ENCODE peak calls at places on chromosomes 16 and 17, in seven cellular contexts. M is HCT116, Q is AG04450, Y is psoas muscle, W is heart right ventricle, J is sigmoid colon, C is H9. F is an unnamed sample.

GRCh38 chr17:31654936-31655335 is 204.1 kb downstream of the COPRS start:
- DNase-seq in M (no peak), Q (no peak), Y (no peak), W (peak; percentile 12), J (no peak), C (no peak), F (no peak)

GRCh38 chr17:53141280-53141679 is 681.4 kb upstream of the KIF2B start:
- DNase-seq in M (no peak), Q (no peak), Y (no peak), W (no peak), J (no peak), C (no peak), F (no peak)

GRCh38 chr16:64469906-64470702 is 651.8 kb downstream of the CDH11 start:
- DNase-seq in M (no peak), Q (no peak), Y (peak; percentile 18), W (peak; percentile 17), J (no peak), C (no peak), F (no peak)

GRCh38 chr16:558298-559020 is 1.7 kb upstream of the PRR35 start:
- DNase-seq in M (no peak), Q (no peak), Y (no peak), W (peak; percentile 54), J (no peak), C (no peak), F (no peak)

GRCh38 chr16:10756574-10756973 is 12.9 kb downstream of the NUBP1 start:
- DNase-seq in M (no peak), Q (no peak), Y (no peak), W (no peak), J (no peak), C (no peak), F (no peak)

GRCh38 chr17:80782536-80783427 is 208.9 kb upstream of the CHMP6 start:
- DNase-seq in M (no peak), Q (no peak), Y (no peak), W (no peak), J (peak; percentile 90), C (peak; percentile 40), F (no peak)

GRCh38 chr16:88734361-88734728 is 28.0 kb downstream of the CTU2 start:
- DNase-seq in M (no peak), Q (no peak), Y (no peak), W (no peak), J (no peak), C (no peak), F (no peak)

GRCh38 chr17:40209404-40210093 is 9.6 kb upstream of the WIPF2 start:
- DNase-seq in M (no peak), Q (no peak), Y (no peak), W (no peak), J (no peak), C (no peak), F (no peak)

GRCh38 chr17:27824745-27825144 is 24.4 kb upstream of the NOS2 start:
- DNase-seq in M (no peak), Q (no peak), Y (no peak), W (no peak), J (no peak), C (no peak), F (no peak)

GRCh38 chr16:67305216-67306071 is 21.1 kb downstream of the KCTD19 start:
- DNase-seq in M (no peak), Q (no peak), Y (no peak), W (no peak), J (no peak), C (no peak), F (no peak)

GRCh38 chr16:27549857-27550581 is at the start of the genes GTF3C1 and KATNIP:
- DNase-seq in M (peak; percentile 94), Q (peak; percentile 96), Y (peak; percentile 100), W (peak; percentile 100), J (peak; percentile 100), C (peak; percentile 99), F (peak; percentile 100)

GRCh38 chr16:79451196-79451816 is 149.2 kb downstream of the MAF start:
- DNase-seq in M (no peak), Q (no peak), Y (no peak), W (no peak), J (no peak), C (no peak), F (no peak)

GRCh38 chr17:47946929-47947397 is 5.6 kb downstream of the PNPO start:
- DNase-seq in M (peak; percentile 96), Q (no peak), Y (peak; percentile 79), W (peak; percentile 61), J (no peak), C (peak; percentile 91), F (peak; percentile 96)

GRCh38 chr17:40181205-40181604 is 3.9 kb downstream of the RAPGEFL1 start:
- DNase-seq in M (no peak), Q (no peak), Y (no peak), W (no peak), J (no peak), C (no peak), F (no peak)

GRCh38 chr17:51598824-51599223 is 338.5 kb downstream of the UTP18 start:
- DNase-seq in M (no peak), Q (no peak), Y (no peak), W (no peak), J (no peak), C (peak; percentile 57), F (no peak)

GRCh38 chr16:89921699-89922476 is 1.3 kb upstream of the TUBB3 start:
- DNase-seq in M (peak; percentile 78), Q (peak; percentile 86), Y (peak; percentile 83), W (peak; percentile 81), J (peak; percentile 93), C (peak; percentile 86), F (no peak)

GRCh38 chr16:53372942-53373871 is 61.1 kb upstream of the RBL2 start:
- DNase-seq in M (peak; percentile 35), Q (no peak), Y (no peak), W (no peak), J (no peak), C (peak; percentile 60), F (peak; percentile 77)

GRCh38 chr16:78147846-78148535 is 48.5 kb downstream of the WWOX start:
- DNase-seq in M (no peak), Q (no peak), Y (no peak), W (no peak), J (no peak), C (no peak), F (no peak)

DNA sequence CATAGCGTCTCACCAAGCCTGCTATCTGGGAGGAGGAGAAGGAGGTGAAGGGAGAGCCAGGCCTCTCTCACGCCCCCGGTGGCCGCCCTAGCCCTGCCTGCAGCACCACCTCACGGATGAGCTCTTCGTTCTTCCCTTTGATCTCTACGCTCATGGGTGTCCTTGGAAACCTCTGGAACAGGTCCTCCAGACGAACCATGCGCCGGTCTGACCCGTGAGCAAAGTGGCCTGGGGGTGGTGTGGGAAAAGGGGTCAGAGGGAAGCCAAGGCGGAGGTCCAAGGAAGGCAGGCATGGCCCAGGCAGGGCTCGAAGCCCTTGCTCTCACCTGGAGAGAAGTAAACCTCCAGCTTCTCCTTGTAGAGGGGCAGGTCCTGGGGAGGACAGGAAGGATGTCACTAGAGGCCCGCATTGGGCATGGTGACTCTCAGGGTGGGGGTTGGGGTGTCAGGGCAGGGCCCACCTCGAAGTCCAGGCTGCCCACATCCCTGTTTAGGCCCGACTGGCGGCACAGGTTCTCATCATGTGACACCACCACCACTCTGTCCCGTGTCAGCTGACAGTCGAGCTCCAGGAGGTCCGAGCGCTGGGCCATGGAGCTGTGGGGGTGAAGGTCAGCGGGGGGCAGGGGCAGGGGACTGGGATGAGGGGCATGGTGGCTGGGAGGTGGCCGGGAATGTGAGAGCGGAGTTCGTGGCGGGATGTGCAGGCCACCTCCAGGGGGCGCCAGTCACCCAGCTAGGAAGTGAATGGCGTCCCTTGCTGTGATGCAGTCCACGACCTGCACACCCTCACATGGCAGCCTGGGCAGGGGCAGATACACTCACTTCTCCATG is 923 bp downstream of the GDPD3 start:
- DNase-seq in M (no peak), Q (no peak), Y (peak; percentile 69), W (peak; percentile 73), J (peak; percentile 81), C (peak; percentile 86), F (peak; percentile 51)
- H3K9me3 ChIP-seq in M (no peaks in the 10 kb centered on the region), Q (no peaks in the 10 kb centered on the region), Y (no peaks in the 10 kb centered on the region), W (no peaks in the 10 kb centered on the region), J (no peaks in the 10 kb centered on the region), C (no peaks in the 10 kb centered on the region), F (no peaks in the 10 kb centered on the region)

DNA sequence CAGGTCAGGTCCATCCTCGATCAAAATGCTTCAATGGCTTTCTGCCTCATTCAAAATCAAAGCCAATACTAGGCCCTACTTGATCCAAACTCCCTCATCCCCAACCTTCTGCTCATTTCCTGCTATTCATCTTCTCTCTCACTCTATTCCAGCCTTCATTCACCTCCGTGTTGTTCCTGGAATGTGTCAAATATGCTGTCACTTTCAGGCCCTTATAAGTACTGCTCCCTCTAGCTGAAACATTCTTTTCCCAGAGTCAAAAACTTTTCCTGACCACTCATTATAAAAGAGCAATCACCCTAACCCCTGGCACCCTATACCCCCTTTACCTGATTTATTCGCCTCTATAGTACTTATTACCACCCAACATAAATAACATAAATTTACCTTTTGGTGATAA is 303.7 kb upstream of the PMFBP1 start:
- DNase-seq in M (no peak), Q (no peak), Y (no peak), W (no peak), J (no peak), C (no peak), F (no peak)
- H3K27ac ChIP-seq in M (no peak overlapping the region), Q (no peak overlapping the region), Y (no peak overlapping the region), W (no peak overlapping the region), J (no peak overlapping the region), C (no peak overlapping the region), F (no peak overlapping the region)

DNA sequence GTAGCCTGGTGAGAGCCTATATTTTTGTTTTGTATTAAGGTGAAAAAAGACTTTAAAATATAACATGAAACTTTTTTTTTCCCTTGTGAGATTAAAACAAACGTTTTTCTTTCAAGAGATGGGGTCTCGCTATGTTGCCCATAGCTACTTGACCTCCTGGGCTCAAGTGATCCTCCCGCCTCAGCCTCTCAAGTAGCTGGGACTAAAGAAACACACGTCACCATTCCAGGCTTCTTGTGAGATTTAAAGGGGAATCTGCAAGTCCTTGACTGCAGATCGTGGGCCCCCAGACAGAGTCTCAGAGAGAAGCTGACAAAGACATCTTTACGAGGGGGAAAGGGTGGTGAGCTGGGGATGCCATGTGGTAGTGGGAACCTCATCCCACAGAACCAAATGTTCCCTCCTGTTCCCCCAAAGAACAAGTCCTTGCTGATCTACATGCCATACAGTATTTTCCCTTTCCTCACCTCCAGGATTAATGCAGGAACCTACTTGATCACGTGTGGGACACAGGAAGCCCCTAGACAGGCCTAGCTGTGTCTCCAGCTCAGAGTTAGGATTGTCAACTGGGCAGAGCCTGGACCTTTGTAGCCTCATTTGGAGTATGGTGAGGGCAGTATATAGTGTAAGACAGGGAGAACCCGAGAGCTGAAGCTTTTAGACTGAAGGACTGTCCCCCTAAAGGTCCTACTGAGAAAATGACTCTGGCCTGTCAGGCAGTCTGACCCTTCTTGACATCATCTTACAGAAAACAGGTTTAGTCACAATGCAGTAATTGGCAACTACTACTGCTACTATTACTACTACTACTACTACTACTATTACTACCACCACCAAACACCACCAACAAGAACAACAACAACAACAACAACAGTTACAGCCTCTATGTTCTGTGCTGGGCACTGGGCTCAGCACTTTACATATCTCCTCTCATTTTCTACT is 4.1 kb downstream of the MAP3K14 start:
- DNase-seq in M (no peak), Q (no peak), Y (no peak), W (no peak), J (no peak), C (no peak), F (no peak)
- TF ChIP-seq CTCF in M (no peak), Q (no peak), Y (no peak), W (no peak), J (no peak), C (no peak), F (no peak)

GRCh38 chr17:67656494-67657203 is 61.1 kb upstream of the NOL11 start:
- DNase-seq in M (no peak), Q (no peak), Y (no peak), W (no peak), J (no peak), C (no peak), F (no peak)
- H3K9me3 ChIP-seq in M (peaks cover 10% of the 10 kb centered on the region), Q (no peaks in the 10 kb centered on the region), Y (peaks cover 7% of the 10 kb centered on the region), W (no peaks in the 10 kb centered on the region), J (no peaks in the 10 kb centered on the region), C (no peaks in the 10 kb centered on the region), F (no peaks in the 10 kb centered on the region)

GRCh38 chr17:49146620-49147306 is 14.2 kb downstream of the B4GALNT2 start:
- DNase-seq in M (peak; percentile 84), Q (peak; percentile 98), Y (no peak), W (no peak), J (no peak), C (no peak), F (no peak)
- H3K27ac ChIP-seq in M (no peak overlapping the region), Q (peak overlapping the region; percentile 91), Y (no peak overlapping the region), W (no peak overlapping the region), J (no peak overlapping the region), C (no peak overlapping the region), F (no peak overlapping the region)

F was measured in body of pancreas.